ENCODE peak calls at places on chromosome 6, in four cellular contexts. O is activated CD4-positive, alpha-beta T cell treated with anti-CD3 and anti-CD28 coated beads for 36 hours; U is spleen; S is NCI-H1436. H is an unnamed sample.

GRCh38 chr6:15501806-15502450 is 160.9 kb downstream of the DTNBP1 start:
- DNase-seq in O (no peak), U (no peak), S (no peak), H (peak)

GRCh38 chr6:15816661-15817060 is 153.8 kb upstream of the DTNBP1 start:
- DNase-seq in O (no peak), U (no peak), S (no peak), H (no peak)

GRCh38 chr6:128073389-128073788 is 172.5 kb upstream of the THEMIS start:
- DNase-seq in O (no peak), U (no peak), S (no peak), H (no peak)

GRCh38 chr6:42263165-42263852 is 45.6 kb upstream of the MRPS10 start:
- DNase-seq in O (no peak), U (no peak), S (no peak), H (no peak)

GRCh38 chr6:87661503-87661902 is 40.5 kb downstream of the AKIRIN2 start:
- DNase-seq in O (no peak), U (no peak), S (no peak), H (no peak)

GRCh38 chr6:135037541-135037940 is 17.1 kb downstream of the HBS1L start:
- DNase-seq in O (no peak), U (no peak), S (no peak), H (no peak)

GRCh38 chr6:35417979-35418661 is 34.0 kb upstream of the FANCE start:
- DNase-seq in O (peak), U (no peak), S (no peak), H (no peak)

GRCh38 chr6:2938632-2939083 is 32.7 kb downstream of the SERPINB6 start:
- DNase-seq in O (no peak), U (peak), S (no peak), H (no peak)

GRCh38 chr6:137237413-137238170 is 18.4 kb upstream of the IFNGR1 start:
- DNase-seq in O (no peak), U (no peak), S (no peak), H (peak)

GRCh38 chr6:22042713-22043112 is 254.1 kb downstream of the PRL start:
- DNase-seq in O (no peak), U (no peak), S (no peak), H (no peak)

GRCh38 chr6:39821014-39821738 is 29.0 kb downstream of the DAAM2 start:
- DNase-seq in O (no peak), U (no peak), S (no peak), H (no peak)

GRCh38 chr6:157099912-157100593 is 223.3 kb downstream of the TMEM242 start:
- DNase-seq in O (peak), U (no peak), S (no peak), H (no peak)

GRCh38 chr6:138285800-138286199 is 67.5 kb upstream of the PBOV1 start:
- DNase-seq in O (no peak), U (no peak), S (no peak), H (no peak)

GRCh38 chr6:100171533-100172321 is 177.7 kb upstream of the MCHR2 start:
- DNase-seq in O (peak), U (no peak), S (no peak), H (peak)

GRCh38 chr6:139135578-139136545 is 982 bp downstream of the HECA start:
- DNase-seq in O (peak), U (peak), S (no peak), H (peak)

GRCh38 chr6:41964201-41964887 is 22.7 kb upstream of the CCND3 start:
- DNase-seq in O (peak), U (no peak), S (no peak), H (no peak)

GRCh38 chr6:144145546-144145945 is 4.8 kb upstream of the STX11 start:
- DNase-seq in O (no peak), U (no peak), S (no peak), H (peak)

GRCh38 chr6:45049188-45049843 is 278.8 kb upstream of the RUNX2 start:
- DNase-seq in O (no peak), U (no peak), S (no peak), H (peak)